ENCODE peak calls at places on chromosomes 1 and 21, in five cellular contexts. E, O, V, L and T are unnamed samples.

GRCh38 chr1:30537279-30537678 is 186.1 kb downstream of the MATN1 start:
- DNase-seq in L (no peak), O (no peak), E (no peak), V (no peak), T (no peak)

GRCh38 chr1:110945626-110946025 is 18.1 kb downstream of the LRIF1 start:
- DNase-seq in L (no peak), O (no peak), V (no peak), E (no peak), T (peak)

GRCh38 chr1:150922519-150922975 is 3.6 kb upstream of the SETDB1 start:
- DNase-seq in L (peak), E (peak), O (peak), V (peak), T (peak)

GRCh38 chr1:2132222-2133038 is 62.1 kb downstream of the FAAP20 start:
- DNase-seq in E (no peak), L (no peak), V (peak), O (peak), T (peak)

GRCh38 chr1:242784807-242785206 is 260.3 kb upstream of the PLD5 start:
- DNase-seq in V (peak), E (no peak), L (no peak), O (no peak), T (no peak)

GRCh38 chr21:15206514-15206913 is 141.7 kb upstream of the NRIP1 start:
- DNase-seq in L (no peak), V (no peak), E (no peak), O (no peak), T (no peak)

GRCh38 chr1:172230526-172230925 is 190.0 kb upstream of the C1orf105 start:
- DNase-seq in V (no peak), L (no peak), O (no peak), E (no peak), T (no peak)

GRCh38 chr1:179818743-179819173 is 58.8 kb downstream of the TOR1AIP2 start:
- DNase-seq in L (no peak), E (no peak), O (no peak), V (no peak), T (no peak)

GRCh38 chr21:29146726-29147125 is 16.3 kb downstream of the MAP3K7CL start:
- DNase-seq in L (no peak), E (no peak), O (no peak), V (no peak), T (no peak)

GRCh38 chr1:93878501-93878888 is 511 bp downstream of the DNTTIP2 start:
- DNase-seq in E (no peak), O (peak), L (peak), V (peak), T (peak)

GRCh38 chr1:180156631-180157091 is 2.0 kb downstream of the QSOX1 start:
- DNase-seq in V (peak), O (peak), L (no peak), E (no peak), T (peak)

GRCh38 chr1:227929746-227930472 is 17.8 kb downstream of the WNT9A start:
- DNase-seq in O (no peak), V (no peak), L (no peak), E (no peak), T (no peak)

GRCh38 chr21:41709965-41710822 is 56.7 kb downstream of the RIPK4 start:
- DNase-seq in L (no peak), O (no peak), V (no peak), E (no peak), T (no peak)

GRCh38 chr1:172934417-172934762 is 116.4 kb downstream of the TNFSF18 start:
- DNase-seq in E (no peak), V (no peak), O (no peak), L (no peak), T (no peak)

GRCh38 chr1:172909606-172910326 is 141.0 kb downstream of the TNFSF18 start:
- DNase-seq in V (peak), L (no peak), E (peak), O (peak), T (peak)

GRCh38 chr1:247447162-247447909 is 10.6 kb downstream of the OR2B11 start:
- DNase-seq in E (no peak), L (no peak), O (no peak), V (no peak), T (no peak)

GRCh38 chr1:55974714-55975441 is 604.5 kb downstream of the PLPP3 start:
- DNase-seq in V (peak), L (no peak), E (peak), O (peak), T (no peak)

GRCh38 chr1:243883551-243883950 is 33.5 kb upstream of the AKT3 start:
- DNase-seq in V (peak), O (peak), E (peak), L (no peak), T (no peak)

GRCh38 chr1:5798151-5798730 is 194.0 kb downstream of the NPHP4 start:
- DNase-seq in O (no peak), E (no peak), L (no peak), V (no peak), T (no peak)

GRCh38 chr1:67766117-67766978 is 66.9 kb downstream of the GNG12 start:
- DNase-seq in E (peak), L (no peak), V (peak), O (peak), T (peak)

GRCh38 chr1:13543927-13544556 is 30.2 kb upstream of the LRRC38 start:
- DNase-seq in O (no peak), V (peak), L (no peak), E (no peak), T (peak)

GRCh38 chr1:154820646-154821045 is 49.4 kb downstream of the KCNN3 start:
- DNase-seq in L (no peak), E (no peak), V (no peak), O (no peak), T (no peak)

GRCh38 chr1:43660355-43660754 is 10.4 kb downstream of the KDM4A start:
- DNase-seq in E (no peak), V (no peak), O (no peak), L (no peak), T (no peak)

GRCh38 chr1:223887724-223888428 is 42.1 kb upstream of the TP53BP2 start:
- DNase-seq in E (peak), V (peak), O (peak), L (no peak), T (peak)

GRCh38 chr1:108050134-108050533 is 85.2 kb upstream of the VAV3 start:
- DNase-seq in O (no peak), V (no peak), E (no peak), L (no peak), T (peak)

GRCh38 chr1:23216771-23217420 is 406 bp downstream of the HTR1D start:
- DNase-seq in L (peak), O (no peak), E (no peak), V (peak), T (no peak)

GRCh38 chr21:42411197-42411869 is 7.6 kb downstream of the UBASH3A start:
- DNase-seq in L (no peak), E (no peak), V (no peak), O (no peak), T (peak)

GRCh38 chr1:25813734-25814471 is 5.9 kb upstream of the MTFR1L start:
- DNase-seq in V (no peak), O (no peak), E (no peak), L (no peak), T (no peak)

GRCh38 chr1:118617916-118618315 is 370.2 kb downstream of the TBX15 start:
- DNase-seq in O (no peak), L (no peak), V (no peak), E (no peak), T (no peak)